ENCODE peak calls at places on chromosomes 2 and 18, in ten cellular contexts. R is tibial artery; H is epithelial cell of prostate; J is T-helper 1 cell; A is head of caudate nucleus; P is Caco-2; C is activated T-helper 9 cell treated with anti-CD3 and anti-CD28 coated beads, Interleukin-2, amount 50 U/mL, for 16 hours; K is AG08395; Q is HAP-1; N is NCI-H1092. D is an unnamed sample.

GRCh38 chr2:191714925-191715324 is 37.0 kb downstream of the NABP1 start:
- DNase-seq in R (no peak), H (no peak), J (no peak), A (no peak), P (no peak), C (no peak), K (no peak), Q (no peak), N (no peak), D (no peak)

GRCh38 chr2:24870440-24870839 is 49.6 kb downstream of the ADCY3 start:
- DNase-seq in R (no peak), H (no peak), J (no peak), A (no peak), P (no peak), C (no peak), K (no peak), Q (no peak), N (no peak), D (no peak)

GRCh38 chr18:46416706-46417638 is 240.0 kb downstream of the LOXHD1 start:
- DNase-seq in R (no peak), H (no peak), J (no peak), A (no peak), P (no peak), C (no peak), K (no peak), Q (peak; percentile 49), N (no peak), D (no peak)

GRCh38 chr2:54903736-54904554 is 146.3 kb downstream of the RTN4 start:
- DNase-seq in R (no peak), H (peak; percentile 96), J (peak; percentile 69), A (no peak), P (no peak), C (peak; percentile 43), K (peak; percentile 96), Q (no peak), N (no peak), D (peak; percentile 34)

GRCh38 chr18:9689253-9689652 is 18.8 kb upstream of the RAB31 start:
- DNase-seq in R (no peak), H (no peak), J (no peak), A (no peak), P (no peak), C (no peak), K (no peak), Q (no peak), N (no peak), D (no peak)

GRCh38 chr2:152400607-152401214 is 65.7 kb downstream of the FMNL2 start:
- DNase-seq in R (no peak), H (no peak), J (no peak), A (no peak), P (no peak), C (no peak), K (no peak), Q (no peak), N (no peak), D (no peak)

GRCh38 chr2:215881582-215881981 is 131.8 kb downstream of the MREG start:
- DNase-seq in R (no peak), H (no peak), J (no peak), A (no peak), P (no peak), C (no peak), K (no peak), Q (no peak), N (no peak), D (no peak)

GRCh38 chr2:241224851-241225438 is 36.5 kb downstream of the ANO7 start:
- DNase-seq in R (no peak), H (no peak), J (no peak), A (no peak), P (no peak), C (no peak), K (no peak), Q (no peak), N (no peak), D (no peak)

GRCh38 chr2:121944072-121944829 is 188.8 kb downstream of the TSN start:
- DNase-seq in R (no peak), H (peak; percentile 39), J (no peak), A (peak; percentile 14), P (no peak), C (no peak), K (peak; percentile 93), Q (no peak), N (no peak), D (no peak)

GRCh38 chr2:194618432-194618831 is 1038.6 kb upstream of the SLC39A10 start:
- DNase-seq in R (no peak), H (no peak), J (no peak), A (no peak), P (no peak), C (no peak), K (no peak), Q (no peak), N (no peak), D (no peak)

GRCh38 chr2:42101641-42102605 is 54.1 kb downstream of the PKDCC start:
- DNase-seq in R (peak; percentile 81), H (no peak), J (peak; percentile 92), A (no peak), P (peak; percentile 72), C (peak; percentile 90), K (peak; percentile 86), Q (no peak), N (no peak), D (peak; percentile 91)

GRCh38 chr2:15408759-15409158 is 152.4 kb downstream of the NBAS start:
- DNase-seq in R (no peak), H (no peak), J (no peak), A (no peak), P (no peak), C (no peak), K (no peak), Q (no peak), N (no peak), D (no peak)